ENCODE peak calls at places on chromosomes 1 and 21, in nine cellular contexts. V is brain microvascular endothelial cell, P is left ventricle myocardium inferior, M is type B pancreatic cell, K is BE2C, Q is choroid plexus epithelial cell, R is kidney epithelial cell, B is astrocyte, I is neural crest cell. N is an unnamed sample.

GRCh38 chr1:88768816-88769215 is 84.7 kb downstream of the PKN2 start:
- DNase-seq in P (no peak), B (no peak), K (no peak), M (no peak), V (no peak), Q (no peak), R (no peak), I (no peak), N (no peak)

GRCh38 chr1:156100205-156100995 is 14.1 kb upstream of the LMNA start:
- DNase-seq in B (no peak), I (no peak), R (no peak), P (no peak), M (no peak), K (no peak), Q (no peak), V (no peak), N (no peak)

GRCh38 chr1:24923485-24924113 is 6.5 kb downstream of the RUNX3 start:
- DNase-seq in M (no peak), I (no peak), P (no peak), R (no peak), B (no peak), Q (no peak), K (no peak), V (no peak), N (no peak)

GRCh38 chr1:157958280-157958679 is 35.2 kb upstream of the KIRREL1 start:
- DNase-seq in M (no peak), R (no peak), B (no peak), K (no peak), I (no peak), Q (no peak), V (no peak), P (no peak), N (no peak)

GRCh38 chr1:21577324-21577723 is 68.1 kb downstream of the ALPL start:
- DNase-seq in K (no peak), I (no peak), R (no peak), M (peak), Q (no peak), V (no peak), P (no peak), B (no peak), N (no peak)

GRCh38 chr1:33649759-33650158 is 177.3 kb downstream of the ZSCAN20 start:
- DNase-seq in Q (no peak), B (no peak), K (no peak), V (no peak), R (no peak), I (no peak), M (no peak), P (peak), N (no peak)

GRCh38 chr1:235073968-235074334 is 54.7 kb downstream of the TOMM20 start:
- DNase-seq in V (no peak), B (no peak), I (no peak), M (no peak), K (no peak), Q (no peak), R (no peak), P (no peak), N (no peak)

GRCh38 chr1:159949123-159949522 is 3.7 kb upstream of the IGSF9 start:
- DNase-seq in B (no peak), Q (no peak), P (no peak), R (no peak), M (no peak), K (no peak), V (no peak), I (no peak), N (no peak)

GRCh38 chr21:44314561-44314960 is 14.7 kb downstream of the PFKL start:
- DNase-seq in P (no peak), R (no peak), M (no peak), K (no peak), Q (no peak), B (no peak), V (no peak), I (no peak), N (no peak)

DNA sequence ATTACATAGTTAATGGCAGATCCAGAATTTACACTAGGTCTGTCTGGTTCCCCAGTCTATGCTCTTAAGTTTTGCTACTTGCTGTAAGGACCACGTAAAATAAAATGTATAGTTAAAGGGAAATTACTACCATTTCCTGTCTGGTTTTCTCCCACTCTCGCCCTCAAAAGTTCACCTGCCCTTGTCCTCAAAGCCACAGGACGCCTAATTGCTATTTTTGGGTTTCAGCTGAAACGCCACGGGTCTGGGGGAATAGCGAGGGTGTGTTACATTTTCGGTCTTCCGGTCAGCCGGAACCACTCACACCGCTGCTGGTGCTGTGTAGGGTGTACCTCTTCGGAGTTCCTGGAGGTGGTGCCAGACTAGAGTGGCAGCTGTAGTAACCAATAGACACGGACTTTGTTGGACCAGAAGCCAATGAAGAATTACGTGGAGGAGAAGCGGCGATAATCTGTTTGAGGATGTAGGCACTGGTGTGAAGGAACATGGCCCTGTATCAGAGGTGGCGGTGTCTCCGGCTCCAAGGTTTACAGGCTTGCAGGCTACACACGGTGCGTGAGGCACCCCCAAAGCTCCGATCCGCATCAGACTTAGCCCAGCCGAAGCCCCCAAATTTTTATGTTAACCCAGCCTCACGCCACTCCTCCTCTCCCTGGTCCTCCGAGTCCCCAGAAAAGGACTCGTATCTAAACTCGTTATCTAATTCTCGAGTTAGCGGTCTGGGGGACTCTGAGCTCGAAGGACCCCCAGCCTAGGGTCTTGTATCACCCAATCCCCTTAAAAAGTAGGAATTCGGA is at the start of gene TARS2:
- DNase-seq in M (peak), I (peak), Q (peak), V (peak), P (peak), R (peak), K (peak), B (peak), N (peak)
- TF ChIP-seq CTCF in M (peak), I (peak), Q (peak), V (peak), P (peak), R (no peak), K (peak), B (no peak), N (peak)

DNA sequence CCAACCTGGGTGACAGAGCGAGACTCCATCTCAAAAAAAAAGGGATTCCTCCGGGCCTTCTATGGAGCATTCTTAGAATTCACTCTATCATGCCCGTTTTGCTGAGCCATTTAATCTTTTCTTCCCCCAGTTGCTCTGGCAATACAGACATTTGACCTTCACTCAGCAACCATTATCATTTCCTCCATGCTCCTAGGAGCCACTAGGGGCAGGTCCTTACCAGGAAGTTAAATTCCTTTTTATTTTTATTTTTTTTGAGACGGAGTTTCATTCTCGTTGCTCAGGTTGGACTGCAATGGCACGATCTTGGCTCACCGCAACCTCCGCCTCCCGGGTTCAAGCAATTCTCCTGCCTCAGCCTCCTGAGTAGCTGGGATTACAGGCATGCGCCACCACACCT is 9.7 kb upstream of the CGN start:
- DNase-seq in P (no peak), M (no peak), B (no peak), R (no peak), V (no peak), Q (no peak), K (no peak), I (no peak), N (no peak)
- TF ChIP-seq CTCF in P (no peak), M (peak), B (peak), R (peak), V (peak), Q (peak), K (peak), I (peak), N (peak)

GRCh38 chr1:59605184-59605583 is 209.6 kb upstream of the HOOK1 start:
- DNase-seq in B (no peak), M (no peak), R (no peak), V (no peak), Q (no peak), P (no peak), K (no peak), I (no peak), N (no peak)

GRCh38 chr1:59605761-59606160 is 209.0 kb upstream of the HOOK1 start:
- DNase-seq in K (no peak), R (no peak), V (no peak), P (no peak), I (no peak), B (peak), M (no peak), Q (peak), N (no peak)

GRCh38 chr1:59604191-59604590 is 210.6 kb upstream of the HOOK1 start:
- DNase-seq in M (no peak), Q (peak), B (peak), K (no peak), P (no peak), R (no peak), V (no peak), I (no peak), N (no peak)

DNA sequence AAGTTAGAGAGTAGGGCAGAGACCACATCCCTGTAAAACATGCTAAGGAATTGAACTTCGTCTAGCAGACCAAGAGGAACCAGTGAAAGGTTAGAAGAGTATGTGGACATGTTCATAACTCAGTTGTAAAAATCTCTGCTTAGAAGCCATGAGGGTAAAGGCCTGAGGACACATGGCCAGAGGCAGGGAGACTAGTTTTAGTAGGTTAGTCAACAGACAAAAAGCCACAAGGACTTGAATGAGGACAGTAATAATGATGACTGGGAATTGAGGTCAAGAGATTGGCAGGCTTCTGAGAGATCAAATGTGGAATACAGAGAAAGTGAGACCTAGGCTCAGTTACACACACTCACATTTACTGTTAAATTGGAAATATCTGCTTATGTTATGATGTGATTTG is 205.5 kb upstream of the HOOK1 start:
- DNase-seq in V (no peak), R (no peak), M (no peak), P (no peak), K (no peak), B (no peak), I (no peak), Q (no peak), N (no peak)
- TF ChIP-seq CTCF in V (no peak), R (no peak), M (no peak), P (no peak), K (no peak), B (no peak), I (no peak), Q (no peak), N (no peak)

DNA sequence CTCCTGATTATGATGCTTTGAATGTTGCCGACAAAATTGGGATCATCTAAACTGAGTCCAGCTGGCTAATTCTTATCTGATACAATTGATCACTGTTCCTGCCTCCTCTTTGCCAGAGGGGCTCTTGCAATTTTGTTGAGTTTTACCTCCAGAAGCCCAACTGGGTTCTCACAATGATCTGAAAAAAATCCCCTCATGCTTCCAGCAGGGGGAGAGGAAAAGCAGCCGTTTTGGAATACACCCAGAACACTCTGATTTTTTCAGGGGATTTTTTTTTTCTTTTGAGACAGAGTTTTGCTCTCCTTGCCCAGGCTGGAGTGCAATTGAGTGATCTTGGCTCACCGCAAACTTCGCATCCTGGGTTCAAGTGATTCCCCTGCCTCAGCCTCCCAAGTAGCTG is 13.9 kb upstream of the RERE start:
- DNase-seq in I (no peak), R (no peak), B (no peak), Q (no peak), P (no peak), M (no peak), V (no peak), K (no peak), N (no peak)
- TF ChIP-seq CTCF in I (peak), R (peak), B (peak), Q (peak), P (peak), M (peak), V (peak), K (peak), N (peak)

GRCh38 chr1:172544481-172545104 is 11.6 kb downstream of the SUCO start:
- DNase-seq in I (no peak), V (no peak), K (no peak), B (no peak), Q (no peak), M (no peak), R (no peak), P (no peak), N (no peak)
- TF ChIP-seq CTCF in I (no peak), V (no peak), K (no peak), B (no peak), Q (no peak), M (no peak), R (no peak), P (no peak), N (no peak)

DNA sequence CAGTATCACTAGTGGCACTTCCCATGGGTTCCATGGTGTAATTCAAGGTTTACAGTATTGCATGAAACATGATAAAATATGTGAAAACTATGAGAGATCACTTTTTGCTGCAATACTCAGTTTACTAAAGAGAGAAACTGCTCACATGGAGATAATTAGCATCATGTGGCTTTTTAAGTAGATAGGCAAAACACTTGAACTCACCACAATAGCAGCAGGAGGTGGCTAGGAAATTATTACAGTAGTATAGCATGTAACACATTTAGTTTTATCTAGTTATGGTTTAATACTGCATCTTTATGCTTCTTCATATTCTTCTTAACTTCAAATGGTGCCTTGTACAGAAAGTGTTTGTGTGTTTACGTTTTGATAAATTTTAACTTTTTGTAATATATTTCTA is 698.5 kb upstream of the BRINP3 start:
- DNase-seq in B (no peak), Q (no peak), M (no peak), K (no peak), P (no peak), I (no peak), V (no peak), R (no peak), N (no peak)
- TF ChIP-seq CTCF in B (no peak), Q (no peak), M (no peak), K (no peak), P (no peak), I (no peak), V (no peak), R (no peak), N (no peak)

GRCh38 chr1:56578963-56579875 is at the start of gene PLPP3:
- DNase-seq in M (peak), P (peak), B (peak), K (peak), V (peak), Q (peak), R (peak), I (peak), N (peak)
- TF ChIP-seq CTCF in M (peak), P (peak), B (peak), K (no peak), V (peak), Q (peak), R (peak), I (peak), N (peak)

N was measured in progenitor cell of endocrine pancreas.